ENCODE peak calls at places on chromosomes 6 and 20, in six cellular contexts. One of them, this sample, is unnamed.

GRCh38 chr20:41701596-41702350 is 83.6 kb upstream of the CHD6 start:
- DNase-seq in HEK293T: no peak
- DNase-seq in stimulated activated CD4-positive, alpha-beta T cell treated with anti-CD3 and anti-CD28 coated beads, Interleukin-1b, Interleukin-23, amount 100 ng/mL, for 24 hours: no peak
- DNase-seq in AG04450: no peak
- DNase-seq in NCI-H1092: no peak
- DNase-seq in NCI-H1417 treated with DMSO at 0.1 percent for 48 hours: no peak
- DNase-seq in this sample: no peak

GRCh38 chr6:168507730-168508129 is 66.7 kb downstream of the SMOC2 start:
- DNase-seq in NCI-H1092: no peak
- DNase-seq in HEK293T: no peak
- DNase-seq in AG04450: no peak
- DNase-seq in stimulated activated CD4-positive, alpha-beta T cell treated with anti-CD3 and anti-CD28 coated beads, Interleukin-1b, Interleukin-23, amount 100 ng/mL, for 24 hours: no peak
- DNase-seq in NCI-H1417 treated with DMSO at 0.1 percent for 48 hours: no peak
- DNase-seq in this sample: no peak

GRCh38 chr6:38610050-38610619 is 29.6 kb downstream of the BTBD9 start:
- DNase-seq in NCI-H1417 treated with DMSO at 0.1 percent for 48 hours: no peak
- DNase-seq in stimulated activated CD4-positive, alpha-beta T cell treated with anti-CD3 and anti-CD28 coated beads, Interleukin-1b, Interleukin-23, amount 100 ng/mL, for 24 hours: no peak
- DNase-seq in AG04450: no peak
- DNase-seq in NCI-H1092: no peak
- DNase-seq in HEK293T: no peak
- DNase-seq in this sample: no peak

GRCh38 chr6:169230322-169230665 is 23.4 kb downstream of the THBS2 start:
- DNase-seq in stimulated activated CD4-positive, alpha-beta T cell treated with anti-CD3 and anti-CD28 coated beads, Interleukin-1b, Interleukin-23, amount 100 ng/mL, for 24 hours: no peak
- DNase-seq in AG04450: no peak
- DNase-seq in NCI-H1092: no peak
- DNase-seq in HEK293T: no peak
- DNase-seq in NCI-H1417 treated with DMSO at 0.1 percent for 48 hours: no peak
- DNase-seq in this sample: no peak

GRCh38 chr6:53233309-53233708 is 84.7 kb upstream of the GCM1 start:
- DNase-seq in NCI-H1417 treated with DMSO at 0.1 percent for 48 hours: no peak
- DNase-seq in HEK293T: no peak
- DNase-seq in AG04450: no peak
- DNase-seq in NCI-H1092: no peak
- DNase-seq in stimulated activated CD4-positive, alpha-beta T cell treated with anti-CD3 and anti-CD28 coated beads, Interleukin-1b, Interleukin-23, amount 100 ng/mL, for 24 hours: no peak
- DNase-seq in this sample: no peak

GRCh38 chr6:151236668-151237401 is 2.9 kb upstream of the AKAP12 start:
- DNase-seq in NCI-H1417 treated with DMSO at 0.1 percent for 48 hours: no peak
- DNase-seq in HEK293T: no peak
- DNase-seq in NCI-H1092: no peak
- DNase-seq in stimulated activated CD4-positive, alpha-beta T cell treated with anti-CD3 and anti-CD28 coated beads, Interleukin-1b, Interleukin-23, amount 100 ng/mL, for 24 hours: no peak
- DNase-seq in AG04450: no peak
- DNase-seq in this sample: no peak

GRCh38 chr6:108945686-108946158 is 97.5 kb downstream of the ARMC2 start:
- DNase-seq in AG04450: no peak
- DNase-seq in stimulated activated CD4-positive, alpha-beta T cell treated with anti-CD3 and anti-CD28 coated beads, Interleukin-1b, Interleukin-23, amount 100 ng/mL, for 24 hours: no peak
- DNase-seq in NCI-H1417 treated with DMSO at 0.1 percent for 48 hours: no peak
- DNase-seq in HEK293T: no peak
- DNase-seq in NCI-H1092: peak; percentile 10
- DNase-seq in this sample: no peak

GRCh38 chr20:219290-220115 is 7.6 kb upstream of the DEFB129 start:
- DNase-seq in stimulated activated CD4-positive, alpha-beta T cell treated with anti-CD3 and anti-CD28 coated beads, Interleukin-1b, Interleukin-23, amount 100 ng/mL, for 24 hours: no peak
- DNase-seq in NCI-H1092: no peak
- DNase-seq in NCI-H1417 treated with DMSO at 0.1 percent for 48 hours: no peak
- DNase-seq in AG04450: no peak
- DNase-seq in HEK293T: peak; percentile 47
- DNase-seq in this sample: peak; percentile 14

GRCh38 chr6:116779569-116780164 is 14.1 kb upstream of the FAM162B start:
- DNase-seq in stimulated activated CD4-positive, alpha-beta T cell treated with anti-CD3 and anti-CD28 coated beads, Interleukin-1b, Interleukin-23, amount 100 ng/mL, for 24 hours: no peak
- DNase-seq in HEK293T: peak; percentile 46
- DNase-seq in AG04450: no peak
- DNase-seq in NCI-H1092: no peak
- DNase-seq in NCI-H1417 treated with DMSO at 0.1 percent for 48 hours: no peak
- DNase-seq in this sample: peak; percentile 9

GRCh38 chr6:87237804-87238203 is 82.4 kb downstream of the ZNF292 start:
- DNase-seq in stimulated activated CD4-positive, alpha-beta T cell treated with anti-CD3 and anti-CD28 coated beads, Interleukin-1b, Interleukin-23, amount 100 ng/mL, for 24 hours: no peak
- DNase-seq in HEK293T: peak; percentile 14
- DNase-seq in NCI-H1092: no peak
- DNase-seq in AG04450: no peak
- DNase-seq in NCI-H1417 treated with DMSO at 0.1 percent for 48 hours: no peak
- DNase-seq in this sample: peak; percentile 16

GRCh38 chr6:75281643-75282042 is 2.9 kb downstream of the TMEM30A start:
- DNase-seq in HEK293T: no peak
- DNase-seq in NCI-H1417 treated with DMSO at 0.1 percent for 48 hours: no peak
- DNase-seq in NCI-H1092: no peak
- DNase-seq in stimulated activated CD4-positive, alpha-beta T cell treated with anti-CD3 and anti-CD28 coated beads, Interleukin-1b, Interleukin-23, amount 100 ng/mL, for 24 hours: no peak
- DNase-seq in AG04450: no peak
- DNase-seq in this sample: no peak

GRCh38 chr20:52105045-52105572 is 86.5 kb downstream of the ZFP64 start:
- DNase-seq in NCI-H1417 treated with DMSO at 0.1 percent for 48 hours: no peak
- DNase-seq in AG04450: no peak
- DNase-seq in stimulated activated CD4-positive, alpha-beta T cell treated with anti-CD3 and anti-CD28 coated beads, Interleukin-1b, Interleukin-23, amount 100 ng/mL, for 24 hours: no peak
- DNase-seq in NCI-H1092: no peak
- DNase-seq in HEK293T: peak; percentile 76
- DNase-seq in this sample: peak; percentile 65

GRCh38 chr20:25486377-25486776 is 78.9 kb downstream of the GINS1 start:
- DNase-seq in NCI-H1417 treated with DMSO at 0.1 percent for 48 hours: no peak
- DNase-seq in AG04450: peak; percentile 10
- DNase-seq in HEK293T: no peak
- DNase-seq in stimulated activated CD4-positive, alpha-beta T cell treated with anti-CD3 and anti-CD28 coated beads, Interleukin-1b, Interleukin-23, amount 100 ng/mL, for 24 hours: no peak
- DNase-seq in NCI-H1092: no peak
- DNase-seq in this sample: no peak

GRCh38 chr6:99905209-99906106 is 88.6 kb downstream of the MCHR2 start:
- DNase-seq in NCI-H1092: peak; percentile 44
- DNase-seq in NCI-H1417 treated with DMSO at 0.1 percent for 48 hours: peak; percentile 49
- DNase-seq in HEK293T: peak; percentile 63
- DNase-seq in stimulated activated CD4-positive, alpha-beta T cell treated with anti-CD3 and anti-CD28 coated beads, Interleukin-1b, Interleukin-23, amount 100 ng/mL, for 24 hours: no peak
- DNase-seq in AG04450: no peak
- DNase-seq in this sample: peak; percentile 26

GRCh38 chr6:152750694-152751093 is at the start of gene VIP:
- DNase-seq in stimulated activated CD4-positive, alpha-beta T cell treated with anti-CD3 and anti-CD28 coated beads, Interleukin-1b, Interleukin-23, amount 100 ng/mL, for 24 hours: no peak
- DNase-seq in NCI-H1092: no peak
- DNase-seq in AG04450: no peak
- DNase-seq in HEK293T: peak; percentile 60
- DNase-seq in NCI-H1417 treated with DMSO at 0.1 percent for 48 hours: no peak
- DNase-seq in this sample: no peak

GRCh38 chr20:11891081-11891826 is 26.4 kb upstream of the BTBD3 start:
- DNase-seq in HEK293T: no peak
- DNase-seq in NCI-H1092: peak; percentile 40
- DNase-seq in AG04450: no peak
- DNase-seq in stimulated activated CD4-positive, alpha-beta T cell treated with anti-CD3 and anti-CD28 coated beads, Interleukin-1b, Interleukin-23, amount 100 ng/mL, for 24 hours: no peak
- DNase-seq in NCI-H1417 treated with DMSO at 0.1 percent for 48 hours: peak; percentile 53
- DNase-seq in this sample: peak; percentile 49

GRCh38 chr20:25280051-25280573 is 32.2 kb downstream of the PYGB start:
- DNase-seq in stimulated activated CD4-positive, alpha-beta T cell treated with anti-CD3 and anti-CD28 coated beads, Interleukin-1b, Interleukin-23, amount 100 ng/mL, for 24 hours: no peak
- DNase-seq in HEK293T: no peak
- DNase-seq in AG04450: no peak
- DNase-seq in NCI-H1092: peak; percentile 93
- DNase-seq in NCI-H1417 treated with DMSO at 0.1 percent for 48 hours: no peak
- DNase-seq in this sample: no peak

GRCh38 chr6:34664270-34664971 is 32.1 kb downstream of the ILRUN start:
- DNase-seq in NCI-H1417 treated with DMSO at 0.1 percent for 48 hours: no peak
- DNase-seq in NCI-H1092: no peak
- DNase-seq in AG04450: no peak
- DNase-seq in HEK293T: no peak
- DNase-seq in stimulated activated CD4-positive, alpha-beta T cell treated with anti-CD3 and anti-CD28 coated beads, Interleukin-1b, Interleukin-23, amount 100 ng/mL, for 24 hours: no peak
- DNase-seq in this sample: no peak

GRCh38 chr6:82073484-82073883 is 174.1 kb downstream of the IBTK start:
- DNase-seq in AG04450: no peak
- DNase-seq in stimulated activated CD4-positive, alpha-beta T cell treated with anti-CD3 and anti-CD28 coated beads, Interleukin-1b, Interleukin-23, amount 100 ng/mL, for 24 hours: no peak
- DNase-seq in HEK293T: no peak
- DNase-seq in NCI-H1092: no peak
- DNase-seq in NCI-H1417 treated with DMSO at 0.1 percent for 48 hours: peak; percentile 39
- DNase-seq in this sample: no peak

GRCh38 chr20:30630761-30631160 is 626.7 kb upstream of the DEFB115 start:
- DNase-seq in AG04450: no peak
- DNase-seq in stimulated activated CD4-positive, alpha-beta T cell treated with anti-CD3 and anti-CD28 coated beads, Interleukin-1b, Interleukin-23, amount 100 ng/mL, for 24 hours: no peak
- DNase-seq in NCI-H1417 treated with DMSO at 0.1 percent for 48 hours: no peak
- DNase-seq in HEK293T: no peak
- DNase-seq in NCI-H1092: no peak
- DNase-seq in this sample: no peak

GRCh38 chr6:125701354-125701668 is 48.1 kb upstream of the HEY2 start:
- DNase-seq in HEK293T: no peak
- DNase-seq in NCI-H1092: no peak
- DNase-seq in AG04450: no peak
- DNase-seq in NCI-H1417 treated with DMSO at 0.1 percent for 48 hours: no peak
- DNase-seq in stimulated activated CD4-positive, alpha-beta T cell treated with anti-CD3 and anti-CD28 coated beads, Interleukin-1b, Interleukin-23, amount 100 ng/mL, for 24 hours: no peak
- DNase-seq in this sample: no peak

GRCh38 chr20:57805784-57806183 is 96.0 kb upstream of the PMEPA1 start:
- DNase-seq in AG04450: no peak
- DNase-seq in NCI-H1417 treated with DMSO at 0.1 percent for 48 hours: no peak
- DNase-seq in HEK293T: no peak
- DNase-seq in stimulated activated CD4-positive, alpha-beta T cell treated with anti-CD3 and anti-CD28 coated beads, Interleukin-1b, Interleukin-23, amount 100 ng/mL, for 24 hours: no peak
- DNase-seq in NCI-H1092: no peak
- DNase-seq in this sample: no peak

GRCh38 chr6:93474733-93475179 is 55.4 kb upstream of the EPHA7 start:
- DNase-seq in AG04450: no peak
- DNase-seq in stimulated activated CD4-positive, alpha-beta T cell treated with anti-CD3 and anti-CD28 coated beads, Interleukin-1b, Interleukin-23, amount 100 ng/mL, for 24 hours: no peak
- DNase-seq in HEK293T: no peak
- DNase-seq in NCI-H1417 treated with DMSO at 0.1 percent for 48 hours: no peak
- DNase-seq in NCI-H1092: no peak
- DNase-seq in this sample: no peak

GRCh38 chr6:154239392-154239791 is 117.2 kb downstream of the IPCEF1 start:
- DNase-seq in NCI-H1417 treated with DMSO at 0.1 percent for 48 hours: no peak
- DNase-seq in stimulated activated CD4-positive, alpha-beta T cell treated with anti-CD3 and anti-CD28 coated beads, Interleukin-1b, Interleukin-23, amount 100 ng/mL, for 24 hours: no peak
- DNase-seq in AG04450: no peak
- DNase-seq in HEK293T: no peak
- DNase-seq in NCI-H1092: no peak
- DNase-seq in this sample: no peak

GRCh38 chr20:37282558-37282957 is 6.9 kb upstream of the MANBAL start:
- DNase-seq in NCI-H1092: no peak
- DNase-seq in stimulated activated CD4-positive, alpha-beta T cell treated with anti-CD3 and anti-CD28 coated beads, Interleukin-1b, Interleukin-23, amount 100 ng/mL, for 24 hours: no peak
- DNase-seq in AG04450: no peak
- DNase-seq in NCI-H1417 treated with DMSO at 0.1 percent for 48 hours: no peak
- DNase-seq in HEK293T: no peak
- DNase-seq in this sample: no peak

GRCh38 chr6:43878823-43879495 is 108.9 kb downstream of the VEGFA start:
- DNase-seq in AG04450: no peak
- DNase-seq in stimulated activated CD4-positive, alpha-beta T cell treated with anti-CD3 and anti-CD28 coated beads, Interleukin-1b, Interleukin-23, amount 100 ng/mL, for 24 hours: no peak
- DNase-seq in NCI-H1092: peak; percentile 31
- DNase-seq in HEK293T: no peak
- DNase-seq in NCI-H1417 treated with DMSO at 0.1 percent for 48 hours: no peak
- DNase-seq in this sample: no peak

GRCh38 chr6:100296810-100297544 is 167.7 kb downstream of the SIM1 start:
- DNase-seq in HEK293T: no peak
- DNase-seq in NCI-H1092: no peak
- DNase-seq in AG04450: peak; percentile 41
- DNase-seq in stimulated activated CD4-positive, alpha-beta T cell treated with anti-CD3 and anti-CD28 coated beads, Interleukin-1b, Interleukin-23, amount 100 ng/mL, for 24 hours: no peak
- DNase-seq in NCI-H1417 treated with DMSO at 0.1 percent for 48 hours: no peak
- DNase-seq in this sample: no peak

GRCh38 chr20:35008411-35009342 is 53.0 kb downstream of the MYH7B start:
- DNase-seq in stimulated activated CD4-positive, alpha-beta T cell treated with anti-CD3 and anti-CD28 coated beads, Interleukin-1b, Interleukin-23, amount 100 ng/mL, for 24 hours: no peak
- DNase-seq in NCI-H1417 treated with DMSO at 0.1 percent for 48 hours: no peak
- DNase-seq in AG04450: no peak
- DNase-seq in NCI-H1092: no peak
- DNase-seq in HEK293T: no peak
- DNase-seq in this sample: no peak

GRCh38 chr6:27752038-27752885 is 159.9 kb downstream of the OR2B2 start:
- DNase-seq in HEK293T: peak; percentile 56
- DNase-seq in NCI-H1092: peak; percentile 40
- DNase-seq in AG04450: peak; percentile 57
- DNase-seq in stimulated activated CD4-positive, alpha-beta T cell treated with anti-CD3 and anti-CD28 coated beads, Interleukin-1b, Interleukin-23, amount 100 ng/mL, for 24 hours: no peak
- DNase-seq in NCI-H1417 treated with DMSO at 0.1 percent for 48 hours: peak; percentile 50
- DNase-seq in this sample: no peak

GRCh38 chr6:28866342-28867077 is 57.3 kb downstream of the TRIM27 start:
- DNase-seq in HEK293T: no peak
- DNase-seq in stimulated activated CD4-positive, alpha-beta T cell treated with anti-CD3 and anti-CD28 coated beads, Interleukin-1b, Interleukin-23, amount 100 ng/mL, for 24 hours: peak; percentile 30
- DNase-seq in NCI-H1092: peak; percentile 29
- DNase-seq in NCI-H1417 treated with DMSO at 0.1 percent for 48 hours: no peak
- DNase-seq in AG04450: no peak
- DNase-seq in this sample: no peak

GRCh38 chr6:12160350-12160749 is 129.8 kb upstream of the EDN1 start:
- DNase-seq in stimulated activated CD4-positive, alpha-beta T cell treated with anti-CD3 and anti-CD28 coated beads, Interleukin-1b, Interleukin-23, amount 100 ng/mL, for 24 hours: no peak
- DNase-seq in NCI-H1092: no peak
- DNase-seq in NCI-H1417 treated with DMSO at 0.1 percent for 48 hours: no peak
- DNase-seq in HEK293T: no peak
- DNase-seq in AG04450: no peak
- DNase-seq in this sample: no peak

GRCh38 chr6:31356216-31356945 is 598 bp downstream of the HLA-B start:
- DNase-seq in stimulated activated CD4-positive, alpha-beta T cell treated with anti-CD3 and anti-CD28 coated beads, Interleukin-1b, Interleukin-23, amount 100 ng/mL, for 24 hours: no peak
- DNase-seq in NCI-H1092: no peak
- DNase-seq in HEK293T: no peak
- DNase-seq in AG04450: no peak
- DNase-seq in NCI-H1417 treated with DMSO at 0.1 percent for 48 hours: no peak
- DNase-seq in this sample: no peak

GRCh38 chr6:150767585-150768164 is 97.8 kb upstream of the MTHFD1L start:
- DNase-seq in stimulated activated CD4-positive, alpha-beta T cell treated with anti-CD3 and anti-CD28 coated beads, Interleukin-1b, Interleukin-23, amount 100 ng/mL, for 24 hours: no peak
- DNase-seq in AG04450: no peak
- DNase-seq in HEK293T: no peak
- DNase-seq in NCI-H1417 treated with DMSO at 0.1 percent for 48 hours: no peak
- DNase-seq in NCI-H1092: no peak
- DNase-seq in this sample: no peak

GRCh38 chr6:37987008-37987407 is 167.5 kb downstream of the ZFAND3 start:
- DNase-seq in AG04450: no peak
- DNase-seq in NCI-H1417 treated with DMSO at 0.1 percent for 48 hours: no peak
- DNase-seq in HEK293T: no peak
- DNase-seq in NCI-H1092: no peak
- DNase-seq in stimulated activated CD4-positive, alpha-beta T cell treated with anti-CD3 and anti-CD28 coated beads, Interleukin-1b, Interleukin-23, amount 100 ng/mL, for 24 hours: no peak
- DNase-seq in this sample: no peak

GRCh38 chr20:11880694-11881093 is 37.0 kb upstream of the BTBD3 start:
- DNase-seq in NCI-H1092: no peak
- DNase-seq in HEK293T: no peak
- DNase-seq in stimulated activated CD4-positive, alpha-beta T cell treated with anti-CD3 and anti-CD28 coated beads, Interleukin-1b, Interleukin-23, amount 100 ng/mL, for 24 hours: no peak
- DNase-seq in AG04450: no peak
- DNase-seq in NCI-H1417 treated with DMSO at 0.1 percent for 48 hours: no peak
- DNase-seq in this sample: no peak

GRCh38 chr6:29813809-29814208 is 13.8 kb upstream of the HLA-G start:
- DNase-seq in NCI-H1092: no peak
- DNase-seq in AG04450: no peak
- DNase-seq in HEK293T: no peak
- DNase-seq in NCI-H1417 treated with DMSO at 0.1 percent for 48 hours: no peak
- DNase-seq in stimulated activated CD4-positive, alpha-beta T cell treated with anti-CD3 and anti-CD28 coated beads, Interleukin-1b, Interleukin-23, amount 100 ng/mL, for 24 hours: no peak
- DNase-seq in this sample: no peak

GRCh38 chr6:4973972-4974885 is 29.6 kb downstream of the RPP40 start:
- DNase-seq in HEK293T: peak; percentile 42
- DNase-seq in NCI-H1417 treated with DMSO at 0.1 percent for 48 hours: no peak
- DNase-seq in NCI-H1092: peak; percentile 60
- DNase-seq in stimulated activated CD4-positive, alpha-beta T cell treated with anti-CD3 and anti-CD28 coated beads, Interleukin-1b, Interleukin-23, amount 100 ng/mL, for 24 hours: no peak
- DNase-seq in AG04450: peak; percentile 37
- DNase-seq in this sample: no peak

GRCh38 chr20:33796263-33796906 is 14.8 kb upstream of the CHMP4B start:
- DNase-seq in NCI-H1417 treated with DMSO at 0.1 percent for 48 hours: peak; percentile 76
- DNase-seq in AG04450: no peak
- DNase-seq in HEK293T: no peak
- DNase-seq in NCI-H1092: no peak
- DNase-seq in stimulated activated CD4-positive, alpha-beta T cell treated with anti-CD3 and anti-CD28 coated beads, Interleukin-1b, Interleukin-23, amount 100 ng/mL, for 24 hours: no peak
- DNase-seq in this sample: no peak

GRCh38 chr20:39822667-39823066 is 860.5 kb downstream of the DHX35 start:
- DNase-seq in HEK293T: no peak
- DNase-seq in AG04450: no peak
- DNase-seq in stimulated activated CD4-positive, alpha-beta T cell treated with anti-CD3 and anti-CD28 coated beads, Interleukin-1b, Interleukin-23, amount 100 ng/mL, for 24 hours: no peak
- DNase-seq in NCI-H1092: no peak
- DNase-seq in NCI-H1417 treated with DMSO at 0.1 percent for 48 hours: no peak
- DNase-seq in this sample: no peak